ENCODE peak calls at places on chromosomes 13 and 19, in ten cellular contexts. A is cardiac muscle cell; E is H9; B is adrenal gland; T is A673; N is PC-3; G is CD8-positive, alpha-beta T cell; K is AG09309; L is activated B cell treated with CpG ODN at 0.5 μM for 24 hours; S is AG09319. J is an unnamed sample.

GRCh38 chr13:74741732-74742131 is 607.5 kb upstream of the KLF12 start:
- DNase-seq in L (no peak), B (no peak), A (no peak), N (no peak), G (no peak), T (no peak), E (no peak), K (no peak), S (no peak), J (no peak)

GRCh38 chr13:33057019-33057785 is 41.0 kb downstream of the KL start:
- DNase-seq in K (no peak), S (no peak), G (no peak), B (no peak), A (peak), E (no peak), T (peak), N (peak), L (no peak), J (no peak)

GRCh38 chr13:100124265-100124664 is 35.4 kb downstream of the PCCA start:
- DNase-seq in G (no peak), A (no peak), K (no peak), N (no peak), T (peak), E (no peak), L (no peak), B (no peak), S (no peak), J (peak)

GRCh38 chr13:76596216-76596615 is 290.0 kb downstream of the KCTD12 start:
- DNase-seq in L (no peak), N (no peak), A (no peak), S (no peak), B (no peak), G (no peak), K (no peak), T (no peak), E (no peak), J (no peak)

GRCh38 chr13:23643828-23644419 is 73.7 kb downstream of the TNFRSF19 start:
- DNase-seq in K (no peak), T (peak), S (no peak), L (no peak), N (no peak), E (no peak), G (no peak), A (peak), B (no peak), J (no peak)

GRCh38 chr13:80590551-80590950 is 249.6 kb upstream of the SPRY2 start:
- DNase-seq in B (no peak), E (no peak), T (no peak), G (no peak), L (no peak), A (no peak), K (no peak), N (no peak), S (no peak), J (no peak)

GRCh38 chr13:28492527-28493367 is 2.2 kb downstream of the FLT1 start:
- DNase-seq in N (no peak), G (peak), B (no peak), S (no peak), E (no peak), L (no peak), K (no peak), T (no peak), A (no peak), J (no peak)

GRCh38 chr13:106867249-106867648 is 299.3 kb upstream of the ARGLU1 start:
- DNase-seq in B (no peak), E (no peak), S (no peak), G (no peak), T (peak), N (peak), K (no peak), L (no peak), A (peak), J (no peak)

GRCh38 chr13:19862511-19863313 is 737 bp downstream of the ZMYM5 start:
- DNase-seq in A (peak), E (peak), T (peak), L (peak), N (peak), G (peak), S (no peak), B (peak), K (no peak), J (no peak)

GRCh38 chr19:8585057-8585893 is 8.0 kb upstream of the MYO1F start:
- DNase-seq in G (no peak), K (no peak), B (no peak), T (no peak), S (no peak), L (no peak), N (no peak), A (no peak), E (no peak), J (no peak)

GRCh38 chr19:8580710-8581281 is 3.6 kb upstream of the MYO1F start:
- DNase-seq in G (peak), B (peak), A (peak), K (no peak), S (peak), E (peak), N (peak), T (peak), L (peak), J (peak)

GRCh38 chr19:8589177-8589714 is 12.0 kb upstream of the MYO1F start:
- DNase-seq in K (no peak), T (no peak), G (no peak), A (no peak), B (no peak), L (no peak), E (no peak), N (no peak), S (no peak), J (no peak)

DNA sequence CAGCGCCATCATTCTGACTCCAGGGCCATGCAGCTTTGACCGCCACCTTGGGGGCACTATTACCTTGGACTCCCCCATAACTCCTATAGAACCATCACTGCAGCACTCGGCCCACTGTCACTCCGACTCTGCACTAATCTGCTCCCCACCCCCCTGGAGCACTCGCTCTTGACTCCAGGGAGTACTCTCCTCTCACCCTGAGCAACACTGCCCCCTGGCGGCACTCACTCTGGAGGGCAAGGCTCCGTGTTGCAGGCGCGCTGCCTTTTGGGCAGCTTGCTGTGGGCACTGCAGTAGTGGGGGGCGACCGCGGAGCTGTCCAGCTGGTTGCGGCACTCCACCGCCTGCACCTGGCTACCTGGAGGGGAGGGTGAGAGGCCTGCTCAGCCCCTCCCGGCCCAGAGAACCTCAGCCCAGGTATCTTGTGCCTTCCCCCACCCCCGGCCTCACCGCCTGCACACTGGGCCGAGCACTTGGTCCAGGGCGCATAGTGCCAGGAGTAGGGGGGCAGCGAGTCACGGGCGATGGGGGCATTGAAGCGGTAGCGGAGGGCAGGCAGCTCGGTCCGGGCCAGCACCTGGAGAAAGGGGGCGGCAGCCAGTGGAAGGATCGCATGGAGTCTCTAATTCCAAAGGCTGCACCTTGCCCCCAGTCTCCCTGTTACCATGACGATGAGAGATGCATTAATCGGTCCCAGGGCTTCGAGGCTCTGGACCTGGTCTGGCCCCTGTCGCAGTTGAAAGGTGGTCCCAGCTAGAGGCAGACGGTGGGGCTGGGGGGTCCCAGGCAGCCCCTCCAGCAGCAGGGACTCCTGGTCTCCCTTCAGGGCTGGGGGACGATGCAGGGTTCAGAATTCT is 8.9 kb upstream of the MYO1F start:
- DNase-seq in T (peak), L (no peak), K (no peak), A (peak), E (peak), G (peak), S (no peak), N (peak), B (peak), J (no peak)
- TF ChIP-seq CTCF in T (peak), L (no peak), K (peak), A (peak), E (peak), G (peak), S (peak), N (peak), B (peak), J (peak)

GRCh38 chr19:39212377-39212742 is 8.3 kb upstream of the SYCN start:
- DNase-seq in E (peak), G (peak), T (peak), B (peak), N (peak), K (no peak), L (no peak), A (peak), S (no peak), J (no peak)
- TF ChIP-seq CTCF in E (peak), G (peak), T (peak), B (peak), N (peak), K (peak), L (no peak), A (peak), S (peak), J (peak)

GRCh38 chr19:49809155-49809986 is 3.7 kb downstream of the FUZ start:
- DNase-seq in L (peak), G (peak), B (peak), K (no peak), T (peak), N (peak), S (no peak), E (peak), A (no peak), J (peak)
- TF ChIP-seq CTCF in L (no peak), G (no peak), B (no peak), K (no peak), T (no peak), N (peak), S (no peak), E (peak), A (no peak), J (no peak)

GRCh38 chr13:22039961-22040360 is 369.1 kb downstream of the FGF9 start:
- DNase-seq in A (no peak), N (no peak), T (no peak), K (no peak), B (no peak), G (no peak), L (no peak), E (no peak), S (no peak), J (no peak)

GRCh38 chr13:22041741-22042140 is 370.9 kb downstream of the FGF9 start:
- DNase-seq in E (no peak), K (no peak), N (no peak), B (no peak), T (no peak), L (no peak), G (no peak), A (no peak), S (no peak), J (no peak)

GRCh38 chr13:22040810-22041364 is 370.0 kb downstream of the FGF9 start:
- DNase-seq in L (no peak), N (no peak), A (no peak), T (no peak), B (no peak), G (no peak), K (no peak), S (no peak), E (peak), J (no peak)
- TF ChIP-seq CTCF in L (no peak), N (no peak), A (no peak), T (no peak), B (no peak), G (no peak), K (no peak), S (no peak), E (peak), J (no peak)

J was measured in CD14-positive monocyte.